ENCODE peak calls at places on chromosomes 13 and 19, in four cellular contexts. F, T, N and J are unnamed samples. For H3K4me1, the result is how much of the 10 kb centered on the place peaks cover.

GRCh38 chr19:8596168-8596567 is 14.3 kb downstream of the ADAMTS10 start:
- DNase-seq in F (no peak), T (no peak), N (no peak), J (no peak)

GRCh38 chr19:21133633-21134032 is 8.2 kb upstream of the ZNF431 start:
- DNase-seq in F (no peak), N (no peak), T (no peak), J (no peak)

GRCh38 chr19:11849264-11849615 is 714 bp downstream of the ZNF439 start:
- DNase-seq in T (no peak), N (no peak), F (no peak), J (no peak)

GRCh38 chr13:100394005-100394695 is 194.4 kb downstream of the GGACT start:
- DNase-seq in N (no peak), F (no peak), T (no peak), J (no peak)

GRCh38 chr19:10544753-10545251 is 1.1 kb downstream of the ATG4D start:
- DNase-seq in N (no peak), T (no peak), F (peak), J (no peak)

GRCh38 chr13:58051807-58052375 is 420.3 kb downstream of the PCDH17 start:
- DNase-seq in N (no peak), T (no peak), F (no peak), J (no peak)

GRCh38 chr13:19184176-19184575 is 2.6 kb upstream of the TUBA3C start:
- DNase-seq in T (peak), F (no peak), N (no peak), J (no peak)

GRCh38 chr13:113059891-113060290 is 45.7 kb upstream of the F7 start:
- DNase-seq in F (no peak), T (no peak), N (no peak), J (no peak)

GRCh38 chr19:12757544-12758274 is 6.1 kb downstream of the BEST2 start:
- DNase-seq in T (peak), F (peak), N (peak), J (peak)

GRCh38 chr13:18964942-18965341 is 216.7 kb downstream of the TUBA3C start:
- DNase-seq in N (no peak), T (no peak), F (no peak), J (no peak)

GRCh38 chr13:20356437-20356836 is 124.3 kb upstream of the GJB6 start:
- DNase-seq in F (no peak), N (no peak), T (no peak), J (no peak)

GRCh38 chr13:19178901-19179593 is 2.6 kb downstream of the TUBA3C start:
- DNase-seq in F (peak), T (peak), N (no peak), J (no peak)

GRCh38 chr13:96781141-96781540 is 213.1 kb downstream of the OXGR1 start:
- DNase-seq in F (no peak), T (no peak), N (peak), J (no peak)

GRCh38 chr13:34435338-34435737 is 506.7 kb upstream of the NBEA start:
- DNase-seq in F (no peak), N (no peak), T (no peak), J (no peak)

GRCh38 chr13:46295531-46296464 is 84.1 kb downstream of the LRRC63 start:
- DNase-seq in T (peak), N (peak), F (peak), J (no peak)

GRCh38 chr13:80047406-80047805 is 293.5 kb downstream of the SPRY2 start:
- DNase-seq in N (no peak), F (peak), T (no peak), J (no peak)

DNA sequence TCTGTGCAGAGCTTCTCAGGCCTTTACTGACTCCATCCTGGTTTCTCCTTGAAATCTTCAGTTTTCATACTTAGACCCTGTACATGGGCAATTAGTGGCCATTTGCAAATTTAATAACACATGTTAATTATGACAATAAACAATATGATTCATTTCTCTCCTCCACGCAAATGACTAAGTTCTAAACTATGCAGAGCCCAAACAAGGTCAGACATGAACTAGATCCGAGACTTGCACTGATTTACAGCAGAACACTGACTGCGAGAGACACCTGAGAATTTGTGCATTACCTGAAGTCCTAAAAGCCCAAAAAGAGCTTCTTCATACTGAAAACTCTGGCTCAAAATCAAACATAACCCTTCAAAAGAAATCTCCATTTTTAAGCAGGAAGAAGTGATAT is 521.8 kb downstream of the MYO16 start:
- DNase-seq in N (no peak), T (no peak), F (no peak), J (no peak)
- H3K4me1 ChIP-seq in N (under half), T (under half), F (under half), J (under half)

DNA sequence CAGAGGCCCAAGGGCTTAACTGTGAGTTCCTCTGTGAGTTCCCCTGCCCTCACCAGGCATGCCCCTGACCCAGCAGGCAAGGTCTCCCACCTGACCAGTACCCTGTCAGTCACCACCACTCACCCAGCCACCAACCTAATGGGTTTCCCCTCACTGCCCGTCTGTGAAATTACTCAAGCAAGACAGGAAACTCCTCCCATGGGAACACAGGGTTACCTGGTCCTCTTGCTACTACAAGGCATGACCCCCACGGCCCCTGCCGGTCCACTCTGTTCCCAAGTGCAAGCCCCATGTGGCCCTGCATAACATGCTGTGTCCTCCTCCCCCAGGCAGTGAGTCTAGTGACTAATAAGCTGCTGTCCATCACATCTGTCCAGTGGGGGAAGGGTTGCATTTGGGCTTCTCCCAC is 8.0 kb upstream of the DHRS12 start:
- DNase-seq in N (no peak), T (no peak), F (no peak), J (no peak)
- H3K4me1 ChIP-seq in N (under half), T (under half), F (under half), J (under half)

GRCh38 chr19:53646144-53646543 is 14.3 kb downstream of the DPRX start:
- DNase-seq in N (no peak), F (no peak), T (no peak), J (no peak)

GRCh38 chr19:53649746-53650593 is 18.2 kb downstream of the DPRX start:
- DNase-seq in T (no peak), N (no peak), F (no peak), J (no peak)

GRCh38 chr19:53647350-53647749 is 15.6 kb downstream of the DPRX start:
- DNase-seq in N (no peak), T (no peak), F (no peak), J (no peak)

GRCh38 chr19:53644061-53644816 is 12.4 kb downstream of the DPRX start:
- DNase-seq in N (no peak), T (no peak), F (no peak), J (no peak)

DNA sequence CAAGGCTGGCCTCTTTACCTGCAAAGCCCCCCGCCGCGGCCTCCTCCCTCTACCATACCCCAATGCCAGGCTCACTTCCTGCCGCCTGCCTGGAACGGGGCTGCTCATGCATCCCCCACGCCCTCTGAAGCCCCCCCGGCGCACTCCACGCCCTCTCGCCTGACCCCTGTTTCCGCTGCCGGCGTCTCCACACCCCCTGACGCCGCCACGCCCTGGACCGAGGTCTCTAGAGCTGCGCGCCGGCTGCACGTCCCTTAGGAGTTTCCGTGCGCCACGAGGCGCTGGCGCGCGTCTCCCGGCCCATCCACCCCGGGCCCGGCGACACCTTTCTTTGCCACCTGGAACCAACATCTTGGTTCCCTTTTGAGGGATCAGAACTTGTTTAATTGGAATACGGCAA is 16.0 kb downstream of the DPRX start:
- DNase-seq in T (no peak), F (no peak), N (no peak), J (no peak)
- H3K4me1 ChIP-seq in T (under half), F (under half), N (under half), J (under half)

GRCh38 chr19:13782537-13782936 is 8.3 kb downstream of the C19orf53 start:
- DNase-seq in F (no peak), N (no peak), T (no peak), J (no peak)

GRCh38 chr19:13784731-13785452 is 10.4 kb upstream of the ZSWIM4 start:
- DNase-seq in F (peak), N (peak), T (peak), J (peak)

GRCh38 chr19:13778847-13779246 is 4.6 kb downstream of the C19orf53 start:
- DNase-seq in N (no peak), F (no peak), T (no peak), J (no peak)

GRCh38 chr19:13781547-13781946 is 7.3 kb downstream of the C19orf53 start:
- DNase-seq in F (peak), T (peak), N (peak), J (peak)

GRCh38 chr19:13783565-13784500 is 9.6 kb downstream of the C19orf53 start:
- DNase-seq in N (no peak), F (no peak), T (no peak), J (no peak)
- H3K4me1 ChIP-seq in N (under half), F (under half), T (under half), J (under half)

GRCh38 chr13:36831291-36831690 is 12.3 kb downstream of the RFXAP start:
- DNase-seq in N (no peak), F (no peak), T (no peak), J (no peak)
- H3K4me1 ChIP-seq in N (under half), F (under half), T (under half), J (under half)

GRCh38 chr13:44818016-44818415 is 171.3 kb downstream of the NUFIP1 start:
- DNase-seq in F (no peak), T (no peak), N (no peak), J (no peak)
- H3K4me1 ChIP-seq in F (under half), T (under half), N (under half), J (under half)

GRCh38 chr19:17848598-17849292 is 963 bp upstream of the JAK3 start:
- DNase-seq in N (no peak), F (no peak), T (no peak), J (no peak)
- H3K4me1 ChIP-seq in N (under half), F (under half), T (under half), J (under half)

GRCh38 chr19:16070366-16070990 is 5.8 kb upstream of the TPM4 start:
- DNase-seq in F (peak), T (peak), N (peak), J (no peak)
- H3K4me1 ChIP-seq in F (under half), T (under half), N (under half), J (under half)

GRCh38 chr19:4717191-4717965 is 6.3 kb downstream of the DPP9 start:
- DNase-seq in T (no peak), F (no peak), N (no peak), J (no peak)
- H3K4me1 ChIP-seq in T (under half), F (under half), N (under half), J (under half)

GRCh38 chr13:40432018-40432978 is 234.1 kb downstream of the FOXO1 start:
- DNase-seq in T (no peak), F (no peak), N (no peak), J (no peak)
- H3K4me1 ChIP-seq in T (under half), F (under half), N (under half), J (under half)